ENCODE peak calls at places on chromosome 7, in seven cellular contexts. One of them, this sample, is unnamed.

GRCh38 chr7:106114735-106115383 is 2.7 kb upstream of the SYPL1 start:
- DNase-seq in Peyer's patch: peak; percentile 71
- DNase-seq in RWPE1: no peak
- DNase-seq in esophagus squamous epithelium: no peak
- DNase-seq in GM12865: peak; percentile 5
- DNase-seq in AG09319: no peak
- DNase-seq in AG10803: no peak
- DNase-seq in this sample: no peak

GRCh38 chr7:71308105-71308504 is 176.2 kb downstream of the GALNT17 start:
- DNase-seq in AG10803: peak; percentile 2
- DNase-seq in Peyer's patch: no peak
- DNase-seq in RWPE1: no peak
- DNase-seq in AG09319: no peak
- DNase-seq in esophagus squamous epithelium: no peak
- DNase-seq in GM12865: no peak
- DNase-seq in this sample: no peak

GRCh38 chr7:73602721-73603651 is 21.3 kb downstream of the MLXIPL start:
- DNase-seq in Peyer's patch: no peak
- DNase-seq in esophagus squamous epithelium: no peak
- DNase-seq in RWPE1: no peak
- DNase-seq in GM12865: no peak
- DNase-seq in AG10803: no peak
- DNase-seq in AG09319: no peak
- DNase-seq in this sample: no peak

GRCh38 chr7:3168869-3169268 is 125.2 kb upstream of the CARD11 start:
- DNase-seq in AG09319: no peak
- DNase-seq in GM12865: no peak
- DNase-seq in AG10803: no peak
- DNase-seq in RWPE1: no peak
- DNase-seq in Peyer's patch: no peak
- DNase-seq in esophagus squamous epithelium: no peak
- DNase-seq in this sample: no peak

GRCh38 chr7:27199820-27200760 is at the start of gene HOXA13:
- DNase-seq in Peyer's patch: no peak
- DNase-seq in AG10803: peak; percentile 44
- DNase-seq in AG09319: no peak
- DNase-seq in esophagus squamous epithelium: no peak
- DNase-seq in GM12865: no peak
- DNase-seq in RWPE1: no peak
- DNase-seq in this sample: no peak

GRCh38 chr7:1136841-1137516 is 23.0 kb downstream of the ZFAND2A start:
- DNase-seq in esophagus squamous epithelium: no peak
- DNase-seq in RWPE1: no peak
- DNase-seq in Peyer's patch: no peak
- DNase-seq in AG10803: no peak
- DNase-seq in GM12865: no peak
- DNase-seq in AG09319: no peak
- DNase-seq in this sample: no peak

GRCh38 chr7:1475991-1476390 is 16.7 kb upstream of the MICALL2 start:
- DNase-seq in Peyer's patch: no peak
- DNase-seq in esophagus squamous epithelium: no peak
- DNase-seq in RWPE1: no peak
- DNase-seq in AG09319: no peak
- DNase-seq in GM12865: no peak
- DNase-seq in AG10803: no peak
- DNase-seq in this sample: no peak

GRCh38 chr7:32223721-32224120 is 153.5 kb upstream of the PDE1C start:
- DNase-seq in AG10803: no peak
- DNase-seq in RWPE1: no peak
- DNase-seq in esophagus squamous epithelium: no peak
- DNase-seq in Peyer's patch: no peak
- DNase-seq in AG09319: no peak
- DNase-seq in GM12865: no peak
- DNase-seq in this sample: no peak

GRCh38 chr7:31051598-31052503 is at the start of gene ADCYAP1R1:
- DNase-seq in Peyer's patch: no peak
- DNase-seq in RWPE1: no peak
- DNase-seq in GM12865: no peak
- DNase-seq in AG09319: no peak
- DNase-seq in AG10803: no peak
- DNase-seq in esophagus squamous epithelium: no peak
- DNase-seq in this sample: no peak

GRCh38 chr7:106038916-106039315 is 73.2 kb downstream of the SYPL1 start:
- DNase-seq in AG09319: no peak
- DNase-seq in AG10803: no peak
- DNase-seq in RWPE1: no peak
- DNase-seq in GM12865: no peak
- DNase-seq in esophagus squamous epithelium: no peak
- DNase-seq in Peyer's patch: no peak
- DNase-seq in this sample: no peak

GRCh38 chr7:29479606-29480200 is 83.9 kb upstream of the PRR15 start:
- DNase-seq in Peyer's patch: peak; percentile 74
- DNase-seq in RWPE1: no peak
- DNase-seq in esophagus squamous epithelium: no peak
- DNase-seq in AG10803: no peak
- DNase-seq in GM12865: no peak
- DNase-seq in AG09319: no peak
- DNase-seq in this sample: no peak

GRCh38 chr7:134766779-134767566 is 12.5 kb upstream of the CALD1 start:
- DNase-seq in RWPE1: no peak
- DNase-seq in Peyer's patch: peak; percentile 67
- DNase-seq in AG10803: peak; percentile 61
- DNase-seq in GM12865: peak; percentile 81
- DNase-seq in AG09319: no peak
- DNase-seq in esophagus squamous epithelium: no peak
- DNase-seq in this sample: no peak

GRCh38 chr7:106870983-106871410 is 5.9 kb downstream of the PIK3CG start:
- DNase-seq in esophagus squamous epithelium: no peak
- DNase-seq in RWPE1: no peak
- DNase-seq in AG10803: peak; percentile 41
- DNase-seq in AG09319: no peak
- DNase-seq in Peyer's patch: no peak
- DNase-seq in GM12865: peak; percentile 92
- DNase-seq in this sample: no peak

GRCh38 chr7:83005410-83005809 is 157.3 kb downstream of the PCLO start:
- DNase-seq in AG09319: no peak
- DNase-seq in AG10803: no peak
- DNase-seq in GM12865: peak; percentile 11
- DNase-seq in Peyer's patch: no peak
- DNase-seq in esophagus squamous epithelium: no peak
- DNase-seq in RWPE1: no peak
- DNase-seq in this sample: no peak

GRCh38 chr7:30428586-30429530 is 49.7 kb downstream of the NOD1 start:
- DNase-seq in AG09319: no peak
- DNase-seq in Peyer's patch: peak; percentile 60
- DNase-seq in esophagus squamous epithelium: no peak
- DNase-seq in AG10803: no peak
- DNase-seq in RWPE1: no peak
- DNase-seq in GM12865: no peak
- DNase-seq in this sample: no peak

GRCh38 chr7:28180364-28181147 is at the start of gene JAZF1:
- DNase-seq in Peyer's patch: peak; percentile 74
- DNase-seq in esophagus squamous epithelium: no peak
- DNase-seq in AG10803: peak; percentile 54
- DNase-seq in RWPE1: peak; percentile 50
- DNase-seq in AG09319: peak; percentile 51
- DNase-seq in GM12865: peak; percentile 4
- DNase-seq in this sample: peak; percentile 61

GRCh38 chr7:156903232-156903909 is 10.4 kb upstream of the LMBR1 start:
- DNase-seq in Peyer's patch: peak; percentile 63
- DNase-seq in AG09319: no peak
- DNase-seq in GM12865: no peak
- DNase-seq in esophagus squamous epithelium: no peak
- DNase-seq in RWPE1: peak; percentile 63
- DNase-seq in AG10803: peak; percentile 17
- DNase-seq in this sample: no peak

GRCh38 chr7:12222889-12223579 is 11.9 kb downstream of the TMEM106B start:
- DNase-seq in RWPE1: no peak
- DNase-seq in esophagus squamous epithelium: no peak
- DNase-seq in Peyer's patch: no peak
- DNase-seq in AG09319: no peak
- DNase-seq in AG10803: no peak
- DNase-seq in GM12865: peak; percentile 15
- DNase-seq in this sample: no peak

GRCh38 chr7:142300689-142301088 is 42.8 kb upstream of the PRSS58 start:
- DNase-seq in AG10803: no peak
- DNase-seq in AG09319: no peak
- DNase-seq in GM12865: peak; percentile 16
- DNase-seq in esophagus squamous epithelium: no peak
- DNase-seq in Peyer's patch: no peak
- DNase-seq in RWPE1: no peak
- DNase-seq in this sample: no peak

GRCh38 chr7:101598422-101598957 is 30.6 kb downstream of the MYL10 start:
- DNase-seq in AG09319: no peak
- DNase-seq in esophagus squamous epithelium: no peak
- DNase-seq in Peyer's patch: peak; percentile 83
- DNase-seq in GM12865: no peak
- DNase-seq in AG10803: no peak
- DNase-seq in RWPE1: no peak
- DNase-seq in this sample: no peak

GRCh38 chr7:26423436-26423835 is 131.8 kb downstream of the SNX10 start:
- DNase-seq in RWPE1: no peak
- DNase-seq in esophagus squamous epithelium: no peak
- DNase-seq in AG09319: no peak
- DNase-seq in Peyer's patch: no peak
- DNase-seq in GM12865: no peak
- DNase-seq in AG10803: no peak
- DNase-seq in this sample: no peak

GRCh38 chr7:106681815-106682495 is 21.0 kb upstream of the CCDC71L start:
- DNase-seq in Peyer's patch: no peak
- DNase-seq in AG09319: no peak
- DNase-seq in RWPE1: peak; percentile 52
- DNase-seq in AG10803: peak; percentile 76
- DNase-seq in GM12865: no peak
- DNase-seq in esophagus squamous epithelium: no peak
- DNase-seq in this sample: no peak

DNA sequence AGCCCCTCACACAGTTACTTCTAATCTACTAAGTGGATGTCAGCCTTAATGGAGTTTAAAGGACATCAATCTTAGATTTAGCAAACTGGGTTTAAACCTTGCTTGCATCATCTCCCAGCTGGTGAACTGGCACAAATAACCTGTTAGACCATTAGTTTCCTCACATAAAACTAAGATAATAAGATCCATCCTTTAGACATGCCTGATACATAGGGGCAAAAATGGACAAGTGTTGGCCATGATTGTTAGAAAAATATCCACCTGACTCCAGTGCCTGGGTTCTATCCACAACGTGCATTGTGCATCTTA is 439.1 kb downstream of the TNS3 start:
- DNase-seq in GM12865: no peak
- DNase-seq in Peyer's patch: no peak
- DNase-seq in esophagus squamous epithelium: no peak
- DNase-seq in AG10803: peak; percentile 20
- DNase-seq in AG09319: no peak
- DNase-seq in RWPE1: no peak
- DNase-seq in this sample: no peak
- TF ChIP-seq CTCF in GM12865: no peak
- TF ChIP-seq CTCF in Peyer's patch: no peak
- TF ChIP-seq CTCF in esophagus squamous epithelium: no peak
- TF ChIP-seq CTCF in AG10803: no peak
- TF ChIP-seq CTCF in AG09319: no peak
- TF ChIP-seq CTCF in RWPE1: no peak
- TF ChIP-seq CTCF in this sample: no peak

DNA sequence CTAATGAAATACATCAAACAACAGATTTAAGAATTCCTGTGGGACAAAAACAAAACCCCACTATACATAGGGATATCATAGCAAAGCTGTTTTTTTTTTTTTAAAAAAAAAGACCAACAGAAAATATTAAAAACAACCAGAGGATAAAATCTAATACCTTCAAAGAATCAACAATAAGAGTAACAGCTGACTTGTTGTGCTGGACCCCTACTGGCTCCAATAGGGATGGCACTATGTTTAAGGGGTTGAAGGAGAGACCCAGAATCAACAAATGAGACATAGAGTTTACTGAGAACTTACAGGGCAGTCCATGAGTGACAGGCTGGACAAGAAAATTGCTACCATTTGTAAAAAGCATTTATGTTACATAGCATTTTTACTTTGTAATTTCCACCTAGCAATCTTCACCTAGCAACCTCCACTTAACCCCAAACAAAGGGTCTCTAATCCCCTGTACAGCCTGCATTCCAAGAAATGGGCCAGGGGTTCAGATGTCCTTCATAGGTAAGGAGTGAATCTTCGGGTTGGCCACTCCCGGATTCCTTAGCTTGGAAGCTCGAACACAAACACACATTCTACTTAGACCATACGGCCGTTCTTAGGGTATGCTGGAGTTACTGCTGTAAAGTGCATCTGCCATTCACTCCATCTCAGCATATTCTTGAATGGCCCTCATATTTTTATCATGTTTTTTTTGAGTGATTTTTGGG is 25.8 kb downstream of the ASZ1 start:
- DNase-seq in esophagus squamous epithelium: no peak
- DNase-seq in Peyer's patch: no peak
- DNase-seq in GM12865: peak; percentile 24
- DNase-seq in RWPE1: peak; percentile 12
- DNase-seq in AG10803: no peak
- DNase-seq in AG09319: no peak
- DNase-seq in this sample: no peak
- TF ChIP-seq CTCF in esophagus squamous epithelium: no peak
- TF ChIP-seq CTCF in Peyer's patch: no peak
- TF ChIP-seq CTCF in GM12865: peak; percentile 40
- TF ChIP-seq CTCF in RWPE1: no peak
- TF ChIP-seq CTCF in AG10803: peak; percentile 44
- TF ChIP-seq CTCF in AG09319: peak; percentile 13
- TF ChIP-seq CTCF in this sample: peak; percentile 28

GRCh38 chr7:5429253-5429856 is 5.7 kb upstream of the TNRC18 start:
- DNase-seq in AG09319: no peak
- DNase-seq in esophagus squamous epithelium: no peak
- DNase-seq in Peyer's patch: peak; percentile 69
- DNase-seq in AG10803: peak; percentile 40
- DNase-seq in GM12865: no peak
- DNase-seq in RWPE1: peak; percentile 66
- DNase-seq in this sample: no peak

GRCh38 chr7:5426226-5426475 is 2.5 kb upstream of the TNRC18 start:
- DNase-seq in esophagus squamous epithelium: no peak
- DNase-seq in AG10803: peak; percentile 87
- DNase-seq in RWPE1: no peak
- DNase-seq in GM12865: no peak
- DNase-seq in AG09319: no peak
- DNase-seq in Peyer's patch: no peak
- DNase-seq in this sample: no peak

GRCh38 chr7:5429857-5430611 is 6.4 kb upstream of the TNRC18 start:
- DNase-seq in Peyer's patch: peak; percentile 78
- DNase-seq in GM12865: no peak
- DNase-seq in esophagus squamous epithelium: no peak
- DNase-seq in AG09319: no peak
- DNase-seq in AG10803: peak; percentile 82
- DNase-seq in RWPE1: peak; percentile 66
- DNase-seq in this sample: no peak

GRCh38 chr7:5430612-5430947 is 6.9 kb upstream of the TNRC18 start:
- DNase-seq in esophagus squamous epithelium: no peak
- DNase-seq in AG09319: no peak
- DNase-seq in RWPE1: no peak
- DNase-seq in AG10803: no peak
- DNase-seq in Peyer's patch: no peak
- DNase-seq in GM12865: no peak
- DNase-seq in this sample: no peak

GRCh38 chr7:5428470-5429252 is 5.0 kb upstream of the TNRC18 start:
- DNase-seq in GM12865: no peak
- DNase-seq in Peyer's patch: peak; percentile 81
- DNase-seq in AG09319: peak; percentile 75
- DNase-seq in esophagus squamous epithelium: no peak
- DNase-seq in AG10803: peak; percentile 90
- DNase-seq in RWPE1: peak; percentile 39
- DNase-seq in this sample: no peak
- TF ChIP-seq CTCF in GM12865: no peak
- TF ChIP-seq CTCF in Peyer's patch: no peak
- TF ChIP-seq CTCF in AG09319: peak; percentile 22
- TF ChIP-seq CTCF in esophagus squamous epithelium: no peak
- TF ChIP-seq CTCF in AG10803: peak; percentile 37
- TF ChIP-seq CTCF in RWPE1: no peak
- TF ChIP-seq CTCF in this sample: no peak

GRCh38 chr7:132500727-132501410 is 75.4 kb downstream of the PLXNA4 start:
- DNase-seq in esophagus squamous epithelium: no peak
- DNase-seq in AG09319: no peak
- DNase-seq in RWPE1: no peak
- DNase-seq in AG10803: peak; percentile 76
- DNase-seq in GM12865: no peak
- DNase-seq in Peyer's patch: peak; percentile 55
- DNase-seq in this sample: no peak
- TF ChIP-seq CTCF in esophagus squamous epithelium: peak; percentile 29
- TF ChIP-seq CTCF in AG09319: no peak
- TF ChIP-seq CTCF in RWPE1: no peak
- TF ChIP-seq CTCF in AG10803: peak; percentile 75
- TF ChIP-seq CTCF in GM12865: no peak
- TF ChIP-seq CTCF in Peyer's patch: no peak
- TF ChIP-seq CTCF in this sample: no peak

This sample was measured in mesothelial cell of epicardium.